ENCODE peak calls at places on chromosomes 5 and 9, in ten cellular contexts. T is lower leg skin; Y is CD8-positive, alpha-beta memory T cell; Z is NCI-H2029 treated with DMSO at 0.1 percent for 48 hours; H is T follicular helper cell; E is iris pigment epithelial cell; Q is activated CD4-positive, alpha-beta T cell treated with anti-CD3 and anti-CD28 coated beads, Interleukin-2, amount 10 ng/mL, durations not matched to agents 7 days and 5 days; M is Kasumi-1; V is epithelial cell of esophagus; U is Ammon's horn. P is an unnamed sample.

GRCh38 chr9:104982543-104982942 is 54.6 kb upstream of the ABCA1 start:
- DNase-seq in T (no peak), Y (no peak), Z (no peak), H (no peak), E (no peak), Q (no peak), M (no peak), V (no peak), U (no peak), P (no peak)

GRCh38 chr5:35230043-35230611 is at the start of gene PRLR:
- DNase-seq in T (peak; percentile 89), Y (no peak), Z (no peak), H (no peak), E (peak; percentile 41), Q (no peak), M (no peak), V (peak; percentile 63), U (no peak), P (no peak)

GRCh38 chr9:121675969-121676822 is 24.8 kb downstream of the DAB2IP start:
- DNase-seq in T (no peak), Y (no peak), Z (no peak), H (no peak), E (no peak), Q (no peak), M (no peak), V (no peak), U (peak; percentile 64), P (no peak)

GRCh38 chr5:82422751-82423181 is 144.6 kb upstream of the RPS23 start:
- DNase-seq in T (peak; percentile 92), Y (no peak), Z (no peak), H (no peak), E (no peak), Q (no peak), M (no peak), V (no peak), U (no peak), P (no peak)

GRCh38 chr9:113350338-113350672 is 964 bp downstream of the BSPRY start:
- DNase-seq in T (no peak), Y (no peak), Z (no peak), H (no peak), E (no peak), Q (no peak), M (no peak), V (no peak), U (no peak), P (no peak)

GRCh38 chr5:88748670-88749069 is 134.3 kb downstream of the MEF2C start:
- DNase-seq in T (no peak), Y (no peak), Z (no peak), H (no peak), E (no peak), Q (no peak), M (no peak), V (no peak), U (no peak), P (no peak)

GRCh38 chr5:32707394-32707997 is 3.6 kb upstream of the NPR3 start:
- DNase-seq in T (no peak), Y (no peak), Z (no peak), H (no peak), E (peak; percentile 45), Q (no peak), M (peak; percentile 55), V (peak; percentile 36), U (no peak), P (no peak)

GRCh38 chr9:899440-900184 is 58.1 kb downstream of the DMRT1 start:
- DNase-seq in T (no peak), Y (no peak), Z (peak; percentile 32), H (no peak), E (no peak), Q (no peak), M (no peak), V (no peak), U (peak; percentile 57), P (peak; percentile 69)

GRCh38 chr9:129981180-129981907 is 61.6 kb downstream of the FNBP1 start:
- DNase-seq in T (no peak), Y (no peak), Z (no peak), H (no peak), E (no peak), Q (no peak), M (no peak), V (no peak), U (peak; percentile 83), P (no peak)

GRCh38 chr5:1831677-1832313 is 30.6 kb downstream of the NDUFS6 start:
- DNase-seq in T (no peak), Y (no peak), Z (no peak), H (no peak), E (no peak), Q (no peak), M (no peak), V (no peak), U (no peak), P (no peak)

GRCh38 chr5:137753227-137753985 is 757 bp downstream of the HNRNPA0 start:
- DNase-seq in T (peak; percentile 90), Y (peak; percentile 27), Z (no peak), H (peak; percentile 30), E (no peak), Q (peak; percentile 47), M (no peak), V (no peak), U (peak; percentile 51), P (no peak)

GRCh38 chr5:179549973-179550510 is 312 bp upstream of the RUFY1 start:
- DNase-seq in T (no peak), Y (no peak), Z (peak; percentile 18), H (no peak), E (peak; percentile 58), Q (no peak), M (peak; percentile 53), V (no peak), U (no peak), P (no peak)

GRCh38 chr5:2912741-2913140 is 161.3 kb upstream of the IRX2 start:
- DNase-seq in T (peak; percentile 74), Y (no peak), Z (no peak), H (no peak), E (no peak), Q (no peak), M (no peak), V (no peak), U (no peak), P (no peak)

GRCh38 chr9:99905833-99906402 is 536 bp upstream of the STX17 start:
- DNase-seq in T (no peak), Y (no peak), Z (peak; percentile 44), H (no peak), E (peak; percentile 11), Q (no peak), M (peak; percentile 4), V (peak; percentile 81), U (peak; percentile 3), P (peak; percentile 61)

GRCh38 chr5:57216714-57217113 is 42.9 kb downstream of the GPBP1 start:
- DNase-seq in T (no peak), Y (no peak), Z (no peak), H (no peak), E (peak; percentile 84), Q (no peak), M (no peak), V (peak; percentile 80), U (no peak), P (no peak)

GRCh38 chr5:39178856-39179255 is 40.5 kb downstream of the FYB1 start:
- DNase-seq in T (no peak), Y (no peak), Z (no peak), H (peak; percentile 38), E (no peak), Q (no peak), M (no peak), V (no peak), U (no peak), P (no peak)

GRCh38 chr9:98040212-98040611 is 16.3 kb upstream of the NANS start:
- DNase-seq in T (peak; percentile 39), Y (no peak), Z (no peak), H (no peak), E (no peak), Q (no peak), M (no peak), V (no peak), U (no peak), P (no peak)

GRCh38 chr5:81909677-81910076 is 62.1 kb upstream of the ATG10 start:
- DNase-seq in T (no peak), Y (no peak), Z (no peak), H (no peak), E (no peak), Q (no peak), M (no peak), V (no peak), U (no peak), P (no peak)

GRCh38 chr9:121474225-121474947 is 25.3 kb downstream of the GGTA1 start:
- DNase-seq in T (no peak), Y (no peak), Z (no peak), H (no peak), E (no peak), Q (no peak), M (no peak), V (no peak), U (no peak), P (no peak)

GRCh38 chr5:78268361-78268760 is 26.1 kb downstream of the AP3B1 start:
- DNase-seq in T (no peak), Y (no peak), Z (no peak), H (no peak), E (no peak), Q (no peak), M (peak; percentile 30), V (no peak), U (no peak), P (no peak)

GRCh38 chr5:160174780-160175437 is 54.4 kb upstream of the FABP6 start:
- DNase-seq in T (no peak), Y (no peak), Z (no peak), H (no peak), E (no peak), Q (no peak), M (no peak), V (no peak), U (no peak), P (no peak)

GRCh38 chr5:173895766-173896165 is 7.6 kb downstream of the CPEB4 start:
- DNase-seq in T (no peak), Y (no peak), Z (no peak), H (no peak), E (no peak), Q (no peak), M (no peak), V (peak; percentile 60), U (no peak), P (peak; percentile 78)

GRCh38 chr5:1472964-1473628 is 27.9 kb upstream of the SLC6A3 start:
- DNase-seq in T (peak; percentile 79), Y (no peak), Z (no peak), H (no peak), E (no peak), Q (no peak), M (no peak), V (no peak), U (no peak), P (no peak)

GRCh38 chr5:97071101-97071500 is 71.3 kb downstream of the LIX1 start:
- DNase-seq in T (no peak), Y (no peak), Z (no peak), H (no peak), E (peak; percentile 20), Q (no peak), M (no peak), V (peak; percentile 41), U (peak; percentile 35), P (no peak)

GRCh38 chr5:156835905-156836304 is 14.2 kb upstream of the PPP1R2B start:
- DNase-seq in T (no peak), Y (no peak), Z (peak; percentile 3), H (no peak), E (no peak), Q (peak; percentile 16), M (no peak), V (no peak), U (no peak), P (no peak)

GRCh38 chr5:134371834-134372340 is 518 bp downstream of the UBE2B start:
- DNase-seq in T (peak; percentile 90), Y (peak; percentile 14), Z (no peak), H (no peak), E (peak; percentile 42), Q (peak; percentile 47), M (peak; percentile 68), V (peak; percentile 58), U (peak; percentile 34), P (no peak)

GRCh38 chr5:112957409-112957808 is 19.2 kb upstream of the DCP2 start:
- DNase-seq in T (no peak), Y (no peak), Z (no peak), H (no peak), E (no peak), Q (no peak), M (no peak), V (no peak), U (no peak), P (peak; percentile 86)

GRCh38 chr9:121187681-121188305 is 13.9 kb downstream of the RAB14 start:
- DNase-seq in T (no peak), Y (no peak), Z (no peak), H (no peak), E (peak; percentile 49), Q (no peak), M (no peak), V (no peak), U (no peak), P (no peak)

P was measured in LNCaP clone FGC.